ENCODE peak calls at places on chromosome 6, in five cellular contexts. T is sigmoid colon, K is GM12891, M is body of pancreas, R is IMR-90. G is an unnamed sample.

GRCh38 chr6:116572162-116572561 is 858 bp downstream of the RWDD1 start:
- DNase-seq in K (no peak), R (peak), T (peak), M (peak), G (no peak)

GRCh38 chr6:2231438-2231837 is 14.0 kb downstream of the GMDS start:
- DNase-seq in R (peak), T (no peak), K (no peak), M (no peak), G (no peak)

GRCh38 chr6:100121854-100122609 is 128.0 kb upstream of the MCHR2 start:
- DNase-seq in R (no peak), M (no peak), T (no peak), K (no peak), G (no peak)

GRCh38 chr6:81606965-81607381 is 145.5 kb downstream of the TENT5A start:
- DNase-seq in M (no peak), R (peak), K (no peak), T (no peak), G (no peak)

GRCh38 chr6:141041596-141042087 is 1091.1 kb upstream of the GJE1 start:
- DNase-seq in R (no peak), T (no peak), K (no peak), M (no peak), G (no peak)

GRCh38 chr6:38233161-38233791 is 406.5 kb downstream of the BTBD9 start:
- DNase-seq in T (no peak), M (no peak), R (peak), K (no peak), G (no peak)

GRCh38 chr6:5529733-5530132 is 268.4 kb downstream of the FARS2 start:
- DNase-seq in K (no peak), R (no peak), T (no peak), M (no peak), G (no peak)

GRCh38 chr6:88492824-88493223 is 326.7 kb upstream of the CNR1 start:
- DNase-seq in R (peak), M (no peak), K (no peak), T (no peak), G (peak)

GRCh38 chr6:13526718-13527668 is 39.6 kb upstream of the GFOD1 start:
- DNase-seq in M (peak), R (no peak), T (peak), K (peak), G (no peak)

GRCh38 chr6:158559338-158559894 is 475 bp upstream of the TMEM181 start:
- DNase-seq in K (no peak), T (no peak), M (no peak), R (no peak), G (no peak)

GRCh38 chr6:168037242-168037641 is 39.8 kb downstream of the KIF25 start:
- DNase-seq in M (peak), T (no peak), K (no peak), R (no peak), G (no peak)

GRCh38 chr6:26161322-26161721 is 74.1 kb downstream of the HFE start:
- DNase-seq in R (no peak), M (no peak), K (no peak), T (no peak), G (no peak)
- TF ChIP-seq POLR2A in R (no peak), M (no peak), K (no peak), T (no peak), G (no peak)

DNA sequence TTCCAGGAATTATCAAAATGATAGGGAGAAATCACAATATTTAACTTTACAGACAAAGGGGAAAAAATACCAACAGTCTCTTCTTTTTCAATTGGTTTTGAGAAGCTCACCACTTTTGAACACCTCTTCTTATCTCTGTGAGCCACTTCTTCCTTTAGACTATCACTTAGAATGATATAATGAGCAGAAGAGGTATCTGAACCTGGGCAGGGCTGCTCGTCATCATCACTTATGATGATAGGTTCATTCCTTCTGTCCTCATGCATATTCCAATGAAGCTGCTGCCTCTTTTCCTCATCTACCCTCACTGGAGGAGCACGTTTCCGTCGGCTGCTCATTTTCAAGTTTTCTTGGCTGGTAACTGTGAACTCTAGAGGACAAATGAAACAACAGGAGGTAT is 9.2 kb downstream of the SHPRH start:
- DNase-seq in M (no peak), K (no peak), T (no peak), R (no peak), G (no peak)
- TF ChIP-seq POLR2A in M (no peak), K (no peak), T (no peak), R (no peak), G (no peak)

DNA sequence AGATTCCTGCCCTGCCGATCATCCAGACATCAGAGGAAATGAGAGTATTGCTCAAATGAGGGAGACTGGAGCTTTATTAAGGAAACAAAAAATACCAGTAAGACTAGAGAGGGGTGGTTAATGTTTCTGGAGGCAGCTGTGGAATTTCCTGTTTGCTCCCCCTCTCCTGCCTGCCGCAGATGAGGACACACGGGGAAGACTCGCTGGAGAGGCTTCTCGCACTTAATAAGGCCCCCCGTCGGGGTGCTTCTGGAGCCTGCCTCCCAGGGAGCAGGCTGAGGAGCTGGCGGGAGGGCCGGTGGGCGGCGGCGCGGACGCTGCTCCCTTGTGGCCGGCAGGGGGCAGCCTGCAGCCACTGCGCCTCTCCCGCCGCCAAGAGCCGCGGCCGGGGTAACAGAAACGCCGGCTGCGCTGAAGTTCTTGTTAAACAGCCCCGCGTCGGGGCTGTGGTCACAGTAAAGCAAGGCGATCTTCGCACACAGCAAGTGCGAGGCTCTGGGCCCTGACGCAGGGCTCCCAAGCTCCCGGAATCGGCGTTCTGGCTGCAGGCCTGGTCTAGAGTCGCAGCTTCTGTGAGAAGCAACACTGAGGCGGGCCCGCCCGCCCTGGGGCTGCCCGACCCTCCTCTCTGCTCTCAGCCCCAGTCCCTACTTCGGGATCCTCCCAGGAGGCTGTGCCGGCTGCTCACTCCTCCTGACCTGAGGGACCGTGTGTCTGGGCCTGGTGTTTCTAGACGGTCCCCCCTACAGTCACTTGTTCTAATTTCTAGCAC is 17.4 kb downstream of the LEMD2 start:
- DNase-seq in R (peak), K (peak), T (peak), M (peak), G (peak)
- TF ChIP-seq POLR2A in R (no peak), K (no peak), T (no peak), M (no peak), G (no peak)

DNA sequence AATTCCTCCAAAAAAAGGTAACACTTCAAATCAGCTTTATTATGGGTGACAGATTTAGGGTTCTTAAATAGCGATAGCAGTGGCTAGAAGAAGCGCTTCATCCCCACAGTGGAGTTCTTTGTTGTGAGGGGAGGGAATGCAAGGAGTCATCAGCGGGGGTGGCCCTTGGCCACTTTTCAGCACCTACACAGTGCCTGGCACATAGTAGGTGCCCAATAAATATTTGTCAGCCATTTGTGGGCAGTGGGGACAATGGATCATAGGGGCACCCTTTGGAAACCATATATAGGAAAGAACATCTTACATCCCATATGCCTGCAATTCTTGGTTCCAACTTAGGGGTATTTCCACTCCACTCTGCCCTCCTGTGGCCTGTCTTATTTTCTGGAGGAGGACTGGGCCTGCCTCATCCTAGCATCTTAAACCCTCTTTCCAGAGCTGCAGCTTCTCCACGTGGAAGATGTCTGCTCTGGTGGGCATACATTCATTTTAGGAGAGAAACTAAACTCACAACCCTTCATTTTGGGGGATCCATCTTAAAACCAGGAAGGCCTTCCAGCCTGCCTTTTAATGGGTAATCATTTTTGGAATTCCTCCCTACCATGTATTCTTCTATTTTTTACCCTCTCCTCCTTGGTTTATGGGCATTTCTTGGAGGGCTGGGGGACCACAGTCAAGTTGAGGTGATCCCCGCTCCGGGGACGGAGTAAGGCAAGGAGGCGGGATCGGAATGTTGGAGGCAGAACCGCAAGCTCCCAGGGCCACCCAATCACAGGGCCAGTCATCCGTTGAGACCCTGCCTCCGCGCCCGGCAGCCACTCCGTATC is 2.6 kb upstream of the GPSM3 start:
- DNase-seq in K (no peak), T (no peak), M (peak), R (peak), G (no peak)
- TF ChIP-seq POLR2A in K (peak), T (peak), M (no peak), R (no peak), G (peak)